ENCODE peak calls at places on chromosomes 4 and X, in ten cellular contexts. L is endodermal cell; B is MM.1S; C is neural crest cell; M is AG04450; W is PC-3; U is nucleus accumbens; D is T-helper 2 cell; X is activated naive CD4-positive, alpha-beta T cell treated with Interleukin-2 at 50 U/mL for 16 hours; H is amniotic stem cell. V is an unnamed sample.

GRCh38 chr4:2837110-2837903 is 6.3 kb upstream of the ADD1 start:
- DNase-seq in L (peak), B (no peak), C (no peak), M (no peak), W (no peak), U (no peak), D (no peak), X (peak), H (no peak), V (no peak)

GRCh38 chr4:147830987-147831386 is 99.1 kb downstream of the ARHGAP10 start:
- DNase-seq in L (no peak), B (no peak), C (no peak), M (no peak), W (peak), U (no peak), D (no peak), X (no peak), H (no peak), V (no peak)

GRCh38 chrX:64394874-64395567 is at the start of gene MTMR8:
- DNase-seq in L (peak), B (peak), C (peak), M (no peak), W (peak), U (peak), D (peak), X (peak), H (no peak), V (peak)

GRCh38 chr4:156294577-156294976 is 340.9 kb upstream of the CTSO start:
- DNase-seq in L (peak), B (peak), C (no peak), M (peak), W (peak), U (no peak), D (no peak), X (no peak), H (peak), V (no peak)

GRCh38 chr4:82586055-82586454 is 24.3 kb upstream of the TMEM150C start:
- DNase-seq in L (peak), B (no peak), C (no peak), M (no peak), W (no peak), U (no peak), D (no peak), X (no peak), H (no peak), V (no peak)

GRCh38 chrX:154002215-154002719 is 17.4 kb downstream of the IRAK1 start:
- DNase-seq in L (no peak), B (peak), C (no peak), M (no peak), W (peak), U (peak), D (no peak), X (peak), H (no peak), V (peak)

GRCh38 chrX:10989386-10989785 is 121.7 kb upstream of the HCCS start:
- DNase-seq in L (peak), B (no peak), C (no peak), M (no peak), W (no peak), U (no peak), D (no peak), X (no peak), H (no peak), V (no peak)

GRCh38 chr4:1416051-1416947 is 10.1 kb upstream of the NKX1-1 start:
- DNase-seq in L (no peak), B (no peak), C (no peak), M (no peak), W (no peak), U (no peak), D (no peak), X (no peak), H (no peak), V (peak)

GRCh38 chrX:38890963-38891362 is 89.7 kb downstream of the MID1IP1 start:
- DNase-seq in L (no peak), B (no peak), C (no peak), M (no peak), W (no peak), U (no peak), D (no peak), X (no peak), H (no peak), V (no peak)

GRCh38 chr4:159366966-159367365 is 264.1 kb downstream of the RAPGEF2 start:
- DNase-seq in L (no peak), B (no peak), C (no peak), M (no peak), W (peak), U (no peak), D (no peak), X (no peak), H (no peak), V (no peak)

GRCh38 chr4:157887316-157887715 is 285.5 kb downstream of the GASK1B start:
- DNase-seq in L (no peak), B (no peak), C (no peak), M (no peak), W (no peak), U (no peak), D (no peak), X (no peak), H (no peak), V (no peak)

GRCh38 chr4:88599298-88599697 is 7.0 kb downstream of the HERC3 start:
- DNase-seq in L (no peak), B (no peak), C (no peak), M (no peak), W (peak), U (no peak), D (no peak), X (no peak), H (no peak), V (no peak)

GRCh38 chr4:121373841-121374240 is 7.0 kb downstream of the QRFPR start:
- DNase-seq in L (no peak), B (no peak), C (no peak), M (no peak), W (no peak), U (no peak), D (no peak), X (no peak), H (no peak), V (no peak)

GRCh38 chrX:65926095-65927019 is 113.5 kb downstream of the VSIG4 start:
- DNase-seq in L (no peak), B (peak), C (no peak), M (no peak), W (no peak), U (no peak), D (no peak), X (peak), H (no peak), V (no peak)

GRCh38 chr4:110119347-110119746 is 79.1 kb downstream of the ELOVL6 start:
- DNase-seq in L (no peak), B (no peak), C (no peak), M (no peak), W (peak), U (no peak), D (no peak), X (no peak), H (no peak), V (no peak)

GRCh38 chrX:10008483-10009056 is 41.4 kb downstream of the CLDN34 start:
- DNase-seq in L (no peak), B (no peak), C (no peak), M (no peak), W (no peak), U (no peak), D (no peak), X (no peak), H (no peak), V (no peak)

GRCh38 chrX:77446840-77447239 is 349 bp upstream of the FGF16 start:
- DNase-seq in L (peak), B (no peak), C (no peak), M (no peak), W (no peak), U (no peak), D (no peak), X (no peak), H (no peak), V (no peak)

GRCh38 chr4:87465739-87466366 is 43.5 kb downstream of the NUDT9 start:
- DNase-seq in L (no peak), B (peak), C (no peak), M (peak), W (peak), U (no peak), D (no peak), X (no peak), H (peak), V (no peak)

GRCh38 chr4:7769308-7769841 is 170.3 kb downstream of the AFAP1 start:
- DNase-seq in L (no peak), B (no peak), C (no peak), M (no peak), W (no peak), U (no peak), D (no peak), X (no peak), H (no peak), V (no peak)

GRCh38 chr4:27568952-27569319 is 708.3 kb downstream of the STIM2 start:
- DNase-seq in L (no peak), B (no peak), C (no peak), M (no peak), W (no peak), U (no peak), D (no peak), X (no peak), H (no peak), V (no peak)

GRCh38 chr4:37241646-37242045 is 2.9 kb upstream of the NWD2 start:
- DNase-seq in L (no peak), B (no peak), C (no peak), M (no peak), W (no peak), U (no peak), D (no peak), X (no peak), H (no peak), V (no peak)

GRCh38 chr4:9781343-9782135 is at the start of gene DRD5:
- DNase-seq in L (peak), B (no peak), C (peak), M (no peak), W (no peak), U (no peak), D (no peak), X (no peak), H (no peak), V (peak)

GRCh38 chrX:22300130-22300529 is 27.4 kb downstream of the CBLL2 start:
- DNase-seq in L (no peak), B (peak), C (no peak), M (no peak), W (peak), U (no peak), D (no peak), X (no peak), H (no peak), V (no peak)

GRCh38 chrX:18377802-18378201 is 23.3 kb upstream of the SCML2 start:
- DNase-seq in L (peak), B (peak), C (peak), M (no peak), W (peak), U (no peak), D (no peak), X (peak), H (no peak), V (no peak)

GRCh38 chrX:7614616-7615015 is 228.4 kb upstream of the VCX start:
- DNase-seq in L (no peak), B (peak), C (no peak), M (no peak), W (no peak), U (no peak), D (no peak), X (no peak), H (no peak), V (no peak)

GRCh38 chrX:69603566-69604194 is 12.2 kb upstream of the EDA start:
- DNase-seq in L (peak), B (no peak), C (no peak), M (no peak), W (no peak), U (no peak), D (no peak), X (no peak), H (no peak), V (no peak)

GRCh38 chr4:95847908-95848468 is 8.1 kb downstream of the PDHA2 start:
- DNase-seq in L (no peak), B (no peak), C (no peak), M (no peak), W (no peak), U (no peak), D (no peak), X (no peak), H (no peak), V (no peak)

GRCh38 chrX:18425199-18426003 is at the start of gene CDKL5:
- DNase-seq in L (peak), B (peak), C (peak), M (peak), W (peak), U (peak), D (peak), X (peak), H (peak), V (peak)

GRCh38 chrX:87846956-87847355 is 329.4 kb downstream of the KLHL4 start:
- DNase-seq in L (no peak), B (no peak), C (no peak), M (no peak), W (no peak), U (no peak), D (no peak), X (no peak), H (no peak), V (no peak)

GRCh38 chr4:140004580-140005314 is 149.2 kb downstream of the MAML3 start:
- DNase-seq in L (peak), B (no peak), C (peak), M (no peak), W (peak), U (peak), D (no peak), X (no peak), H (peak), V (peak)

GRCh38 chr4:89290727-89291126 is 16.9 kb downstream of the GPRIN3 start:
- DNase-seq in L (no peak), B (peak), C (no peak), M (no peak), W (no peak), U (no peak), D (no peak), X (no peak), H (no peak), V (no peak)

GRCh38 chr4:26885912-26886274 is 25.3 kb downstream of the STIM2 start:
- DNase-seq in L (no peak), B (peak), C (no peak), M (no peak), W (no peak), U (no peak), D (no peak), X (no peak), H (no peak), V (no peak)

GRCh38 chr4:109191216-109191615 is 111.2 kb downstream of the COL25A1 start:
- DNase-seq in L (no peak), B (no peak), C (no peak), M (no peak), W (no peak), U (no peak), D (no peak), X (no peak), H (no peak), V (no peak)

GRCh38 chr4:89254847-89255246 is 52.8 kb downstream of the GPRIN3 start:
- DNase-seq in L (peak), B (peak), C (peak), M (no peak), W (peak), U (no peak), D (no peak), X (peak), H (no peak), V (no peak)

GRCh38 chr4:54228064-54228527 is 997 bp upstream of the PDGFRA start:
- DNase-seq in L (peak), B (peak), C (peak), M (peak), W (peak), U (peak), D (no peak), X (peak), H (peak), V (peak)

GRCh38 chr4:150114641-150115040 is 36.4 kb downstream of the DCLK2 start:
- DNase-seq in L (no peak), B (no peak), C (no peak), M (no peak), W (no peak), U (no peak), D (no peak), X (no peak), H (no peak), V (no peak)

GRCh38 chr4:31283689-31284088 is 563.5 kb downstream of the PCDH7 start:
- DNase-seq in L (no peak), B (no peak), C (no peak), M (no peak), W (no peak), U (no peak), D (no peak), X (no peak), H (no peak), V (no peak)

GRCh38 chr4:153530284-153530995 is 64.3 kb downstream of the TMEM131L start:
- DNase-seq in L (no peak), B (no peak), C (no peak), M (no peak), W (no peak), U (no peak), D (no peak), X (peak), H (no peak), V (no peak)